ENCODE peak calls at places on chromosomes 2 and 18, in four cellular contexts. S is Peyer's patch, V is transverse colon, G is A549. O is an unnamed sample.

GRCh38 chr2:241750076-241750840 is 15.8 kb downstream of the D2HGDH start:
- DNase-seq in V (no peak), G (no peak), S (no peak), O (no peak)

GRCh38 chr18:9539283-9539682 is 64.0 kb downstream of the RALBP1 start:
- DNase-seq in V (no peak), S (no peak), G (no peak), O (no peak)

GRCh38 chr2:3290655-3291054 is 87.0 kb downstream of the EIPR1 start:
- DNase-seq in G (no peak), V (no peak), S (peak; percentile 31), O (no peak)

GRCh38 chr2:239025951-239026461 is 178.1 kb downstream of the TWIST2 start:
- DNase-seq in G (no peak), S (no peak), V (no peak), O (peak; percentile 16)

GRCh38 chr2:63614983-63615945 is 26.5 kb downstream of the MDH1 start:
- DNase-seq in G (peak; percentile 8), S (no peak), V (no peak), O (no peak)

GRCh38 chr2:189302274-189302948 is 122.8 kb upstream of the COL5A2 start:
- DNase-seq in V (no peak), S (no peak), G (peak; percentile 46), O (no peak)

GRCh38 chr2:144938308-144938709 is 418.4 kb upstream of the ZEB2 start:
- DNase-seq in S (no peak), G (peak; percentile 33), V (no peak), O (peak; percentile 49)

GRCh38 chr2:76861708-76862107 is 660.5 kb downstream of the LRRTM4 start:
- DNase-seq in V (no peak), G (no peak), S (no peak), O (no peak)

GRCh38 chr2:5985551-5986229 is 293.5 kb downstream of the SOX11 start:
- DNase-seq in G (no peak), S (no peak), V (no peak), O (no peak)

GRCh38 chr2:72605836-72606442 is 219.9 kb downstream of the EXOC6B start:
- DNase-seq in V (no peak), S (no peak), G (peak; percentile 24), O (no peak)

GRCh38 chr18:8937112-8937641 is 165.3 kb upstream of the NDUFV2 start:
- DNase-seq in G (no peak), S (no peak), V (no peak), O (no peak)

GRCh38 chr2:15169326-15170038 is 391.7 kb downstream of the NBAS start:
- DNase-seq in G (peak; percentile 59), S (no peak), V (no peak), O (no peak)

GRCh38 chr18:57443716-57444115 is 8.5 kb downstream of the ONECUT2 start:
- DNase-seq in S (no peak), G (no peak), V (no peak), O (no peak)

GRCh38 chr2:231464576-231465540 is 574 bp upstream of the NCL start:
- DNase-seq in V (peak; percentile 38), G (no peak), S (peak; percentile 99), O (peak; percentile 99)

GRCh38 chr18:13471971-13472628 is 253.5 kb downstream of the LDLRAD4 start:
- DNase-seq in V (no peak), G (no peak), S (no peak), O (no peak)

GRCh38 chr2:63661076-63661475 is 72.3 kb downstream of the MDH1 start:
- DNase-seq in S (no peak), G (no peak), V (no peak), O (no peak)

GRCh38 chr2:7154666-7155065 is 237.5 kb downstream of the RNF144A start:
- DNase-seq in S (no peak), V (no peak), G (no peak), O (no peak)

GRCh38 chr18:61331051-61331450 is 2.2 kb upstream of the CDH20 start:
- DNase-seq in S (no peak), G (no peak), V (no peak), O (no peak)

GRCh38 chr2:27016801-27017325 is 15.9 kb upstream of the TMEM214 start:
- DNase-seq in S (peak; percentile 76), V (peak; percentile 66), G (peak; percentile 79), O (no peak)

GRCh38 chr2:216635701-216636541 is 2.7 kb downstream of the IGFBP2 start:
- DNase-seq in G (no peak), S (no peak), V (peak; percentile 10), O (peak; percentile 36)

GRCh38 chr2:187991389-187991788 is 300.3 kb upstream of the GULP1 start:
- DNase-seq in V (no peak), G (no peak), S (no peak), O (no peak)

GRCh38 chr2:136351684-136352083 is 233.7 kb upstream of the CXCR4 start:
- DNase-seq in G (no peak), V (no peak), S (no peak), O (no peak)

GRCh38 chr2:104872034-104872865 is 18.3 kb downstream of the POU3F3 start:
- DNase-seq in G (peak; percentile 13), S (peak; percentile 41), V (no peak), O (no peak)

GRCh38 chr2:3465844-3466481 is 53.4 kb downstream of the ADI1 start:
- DNase-seq in G (peak; percentile 52), V (no peak), S (no peak), O (peak; percentile 26)

DNA sequence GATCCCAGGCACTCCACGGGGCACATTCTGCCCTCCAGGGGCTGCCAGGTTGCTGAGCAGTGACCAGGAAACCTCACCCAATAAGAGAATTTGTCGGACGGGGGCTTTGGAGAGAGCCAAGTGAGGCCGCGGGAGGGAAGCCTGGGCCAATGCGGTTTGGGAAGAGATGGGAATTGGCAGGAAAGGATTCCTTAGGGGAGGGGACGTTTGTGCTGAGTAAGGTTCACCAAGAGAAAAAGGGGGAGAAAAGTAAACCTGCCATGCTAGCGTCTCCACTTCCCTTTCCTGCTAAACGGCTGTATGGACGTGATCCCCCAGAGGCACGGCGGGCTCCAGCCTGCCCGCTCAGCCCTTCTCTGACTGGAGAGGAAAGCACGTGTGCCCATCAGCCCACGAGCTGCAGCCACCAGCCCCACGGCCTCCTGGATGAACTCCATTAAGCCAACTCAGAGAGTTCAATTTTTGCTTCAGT is 194.4 kb upstream of the ID2 start:
- DNase-seq in S (peak; percentile 47), G (no peak), V (no peak), O (no peak)
- H3K4me1 ChIP-seq in S (no peaks in the 10 kb centered on the region), G (peaks cover 2% of the 10 kb centered on the region), V (no peaks in the 10 kb centered on the region), O (peaks cover 7% of the 10 kb centered on the region)

DNA sequence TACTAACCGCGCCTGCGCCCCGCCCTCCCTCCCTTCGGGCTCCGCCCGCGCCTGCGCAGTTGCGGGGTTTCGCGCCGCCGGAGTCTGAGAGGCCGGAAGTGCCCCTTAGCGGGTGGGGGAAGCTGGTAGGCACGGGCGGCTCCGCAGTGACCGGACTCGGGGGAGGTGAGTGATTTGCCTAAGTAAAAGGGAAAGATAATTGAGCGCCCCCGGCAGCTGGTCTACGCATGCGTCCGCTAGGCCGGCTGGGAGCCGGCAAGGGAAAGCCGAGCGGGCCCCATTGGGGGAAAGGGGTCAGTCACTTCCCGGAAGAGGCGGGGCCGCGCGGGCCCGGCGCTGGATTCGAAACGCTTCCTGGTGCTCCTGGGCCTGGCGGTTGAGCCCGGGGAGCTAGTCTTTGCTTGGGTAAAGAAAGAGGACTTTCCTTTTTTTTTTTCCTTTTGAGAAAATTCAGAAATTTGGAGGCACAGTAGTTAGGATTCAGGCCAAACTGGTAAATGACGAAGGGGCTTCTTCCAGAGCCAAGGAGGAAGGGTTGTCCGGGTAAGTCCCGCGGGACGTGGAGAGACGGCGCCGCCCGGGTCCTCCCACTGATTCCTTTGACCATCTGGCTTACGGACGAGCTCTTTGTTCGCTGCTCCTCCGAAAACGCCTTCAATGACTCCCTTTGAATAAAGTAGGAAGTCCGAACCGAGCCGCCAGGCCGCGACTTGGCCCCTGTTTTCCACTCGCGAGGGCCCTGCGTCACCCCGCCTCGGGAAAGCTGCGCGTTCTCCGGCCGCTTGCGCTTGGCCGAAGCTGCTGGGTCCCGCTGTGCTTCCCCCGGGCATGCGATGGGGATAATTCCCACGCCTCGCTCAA is at the start of the genes GEN1 and SMC6:
- DNase-seq in V (peak; percentile 93), S (peak; percentile 96), G (peak; percentile 95), O (peak; percentile 92)
- TF ChIP-seq POLR2A in V (no peak), S (no peak), G (no peak), O (peak; percentile 4)

GRCh38 chr2:225735844-225736243 is 336.3 kb downstream of the NYAP2 start:
- DNase-seq in V (no peak), G (peak; percentile 51), S (no peak), O (no peak)
- H3K27ac ChIP-seq in V (no peak overlapping the region), G (peak overlapping the region; percentile 48), S (no peak overlapping the region), O (no peak overlapping the region)

GRCh38 chr2:218671654-218672566 is at the start of the genes RNF25 and STK36:
- DNase-seq in V (peak; percentile 84), G (peak; percentile 84), S (peak; percentile 90), O (peak; percentile 89)
- H3K4me1 ChIP-seq in V (peaks cover 12% of the 10 kb centered on the region), G (peaks cover 11% of the 10 kb centered on the region), S (peaks cover 6% of the 10 kb centered on the region), O (peaks cover 21% of the 10 kb centered on the region)

DNA sequence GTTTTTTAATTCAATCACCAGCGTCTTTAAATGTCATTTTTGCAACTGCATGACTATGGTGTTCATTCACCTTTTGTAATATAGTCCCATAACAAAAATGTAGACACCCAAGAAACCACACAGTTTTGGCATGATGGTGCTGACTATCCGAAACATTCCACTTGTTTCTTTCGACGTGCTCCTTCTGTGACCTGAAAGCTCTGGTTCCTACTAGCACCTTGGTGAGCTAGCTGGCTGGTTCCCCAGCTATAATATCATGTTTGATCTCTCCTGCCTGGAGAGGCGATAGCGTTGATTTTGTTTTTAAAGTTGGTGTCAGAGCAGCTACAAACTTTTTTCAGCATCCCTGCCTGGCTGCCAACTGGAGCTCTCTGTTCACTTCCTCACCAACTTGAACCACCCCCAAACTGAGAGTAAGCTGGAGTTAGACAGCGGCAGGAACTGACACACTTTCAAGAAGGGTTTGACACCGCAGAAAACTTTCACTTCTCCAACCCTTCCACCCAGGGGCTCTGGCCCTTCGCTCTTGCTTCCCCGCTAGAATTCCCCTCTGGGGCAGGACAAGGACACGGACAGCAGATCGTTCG is 1.1 kb downstream of the ATAD2B start:
- DNase-seq in G (peak; percentile 45), S (peak; percentile 84), V (peak; percentile 73), O (peak; percentile 58)
- TF ChIP-seq POLR2A in G (no peak), S (peak; percentile 22), V (peak; percentile 56), O (no peak)

DNA sequence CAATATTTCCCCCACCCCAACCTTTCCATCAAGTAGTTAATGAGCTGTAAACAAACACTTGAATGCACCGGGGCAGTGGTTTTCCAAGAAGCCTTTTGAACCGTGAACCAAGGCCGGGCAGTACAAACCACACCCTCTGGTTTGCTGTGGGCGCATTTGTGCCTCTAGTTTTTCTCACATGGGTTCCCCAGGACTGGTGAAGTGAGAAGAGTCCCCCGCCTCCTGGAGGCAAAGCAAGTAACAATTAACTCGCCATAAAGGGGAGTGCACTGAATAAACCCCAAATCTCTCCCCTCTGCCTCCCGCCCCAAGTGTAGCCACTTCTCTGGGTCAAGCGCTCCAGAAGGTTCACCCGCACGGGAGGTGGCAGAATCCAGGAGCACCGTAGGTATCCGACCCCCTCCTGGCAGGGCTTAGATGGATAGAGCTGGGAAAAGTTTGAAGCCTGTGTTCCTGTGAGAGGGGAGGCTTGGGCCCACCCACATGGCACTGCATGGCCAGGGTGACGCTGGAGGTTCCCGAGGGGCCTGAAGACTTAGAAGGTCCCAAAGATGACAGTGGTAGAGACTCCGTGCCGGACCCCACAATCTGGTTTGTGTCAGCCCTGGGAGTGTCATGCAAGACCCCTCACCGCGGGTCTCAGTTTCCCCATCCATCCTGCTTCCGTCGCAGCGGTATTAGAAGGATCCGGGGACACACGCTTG is 182.2 kb downstream of the SMAD2 start:
- DNase-seq in V (no peak), S (no peak), G (no peak), O (no peak)
- H3K27ac ChIP-seq in V (no peak overlapping the region), S (no peak overlapping the region), G (no peak overlapping the region), O (no peak overlapping the region)

O was measured in heart left ventricle.